ENCODE peak calls at places on chromosome 17, in eight cellular contexts. N, S, I, V, O, B, Z and J are unnamed samples.

GRCh38 chr17:73707358-73707757 is 63.1 kb upstream of the SDK2 start:
- DNase-seq in Z (no peak), N (no peak), I (no peak), B (no peak), O (no peak), S (no peak), V (no peak), J (no peak)

GRCh38 chr17:13474073-13474800 is 127.5 kb downstream of the HS3ST3A1 start:
- DNase-seq in O (no peak), B (no peak), I (no peak), V (no peak), N (no peak), Z (no peak), S (no peak), J (no peak)

GRCh38 chr17:422196-422930 is 69.8 kb upstream of the RPH3AL start:
- DNase-seq in O (no peak), B (no peak), Z (no peak), I (no peak), V (no peak), S (no peak), N (no peak), J (peak)

GRCh38 chr17:11238710-11239109 is 2.3 kb upstream of the SHISA6 start:
- DNase-seq in V (no peak), N (no peak), I (no peak), B (no peak), O (no peak), S (no peak), Z (no peak), J (no peak)

GRCh38 chr17:80108321-80108971 is 7.1 kb downstream of the GAA start:
- DNase-seq in I (peak), O (no peak), Z (peak), V (no peak), N (no peak), S (no peak), B (peak), J (no peak)

GRCh38 chr17:65102788-65103187 is 34.4 kb upstream of the RGS9 start:
- DNase-seq in N (peak), V (no peak), S (no peak), B (no peak), I (no peak), O (no peak), Z (no peak), J (no peak)

GRCh38 chr17:76714822-76715461 is 4.2 kb upstream of the MXRA7 start:
- DNase-seq in B (peak), N (peak), V (no peak), I (peak), Z (no peak), S (peak), O (peak), J (peak)

GRCh38 chr17:57577751-57578607 is 167.1 kb downstream of the CCDC182 start:
- DNase-seq in V (peak), N (peak), B (no peak), S (no peak), I (no peak), Z (no peak), O (no peak), J (no peak)

GRCh38 chr17:6996256-6997111 is 635 bp downstream of the ALOX12 start:
- DNase-seq in I (no peak), S (no peak), Z (no peak), N (no peak), O (no peak), B (no peak), V (no peak), J (peak)

GRCh38 chr17:5380491-5381135 is 38.8 kb downstream of the NUP88 start:
- DNase-seq in S (no peak), V (no peak), N (no peak), O (no peak), B (no peak), I (no peak), Z (no peak), J (no peak)

GRCh38 chr17:57466042-57466471 is 209.7 kb downstream of the MSI2 start:
- DNase-seq in V (no peak), I (no peak), Z (no peak), O (no peak), S (no peak), N (no peak), B (peak), J (peak)

GRCh38 chr17:32350662-32351418 is 883 bp downstream of the ZNF207 start:
- DNase-seq in N (no peak), B (no peak), Z (no peak), O (peak), S (peak), V (peak), I (no peak), J (peak)

GRCh38 chr17:182164-182751 is 808 bp upstream of the DOC2B start:
- DNase-seq in Z (peak), O (no peak), S (peak), V (peak), I (no peak), N (no peak), B (no peak), J (peak)

GRCh38 chr17:82655038-82655479 is 6.8 kb upstream of the WDR45B start:
- DNase-seq in V (no peak), Z (no peak), N (no peak), I (no peak), S (peak), B (no peak), O (peak), J (no peak)

GRCh38 chr17:58641937-58642336 is 49.9 kb downstream of the TEX14 start:
- DNase-seq in V (no peak), Z (no peak), N (no peak), B (no peak), O (no peak), S (no peak), I (no peak), J (no peak)

GRCh38 chr17:66915204-66915611 is 49.3 kb upstream of the CACNG4 start:
- DNase-seq in N (no peak), S (peak), Z (peak), V (peak), O (peak), I (no peak), B (peak), J (peak)
- TF ChIP-seq CTCF in N (no peak), S (peak), Z (peak), V (peak), O (peak), I (peak), B (no peak), J (peak)

DNA sequence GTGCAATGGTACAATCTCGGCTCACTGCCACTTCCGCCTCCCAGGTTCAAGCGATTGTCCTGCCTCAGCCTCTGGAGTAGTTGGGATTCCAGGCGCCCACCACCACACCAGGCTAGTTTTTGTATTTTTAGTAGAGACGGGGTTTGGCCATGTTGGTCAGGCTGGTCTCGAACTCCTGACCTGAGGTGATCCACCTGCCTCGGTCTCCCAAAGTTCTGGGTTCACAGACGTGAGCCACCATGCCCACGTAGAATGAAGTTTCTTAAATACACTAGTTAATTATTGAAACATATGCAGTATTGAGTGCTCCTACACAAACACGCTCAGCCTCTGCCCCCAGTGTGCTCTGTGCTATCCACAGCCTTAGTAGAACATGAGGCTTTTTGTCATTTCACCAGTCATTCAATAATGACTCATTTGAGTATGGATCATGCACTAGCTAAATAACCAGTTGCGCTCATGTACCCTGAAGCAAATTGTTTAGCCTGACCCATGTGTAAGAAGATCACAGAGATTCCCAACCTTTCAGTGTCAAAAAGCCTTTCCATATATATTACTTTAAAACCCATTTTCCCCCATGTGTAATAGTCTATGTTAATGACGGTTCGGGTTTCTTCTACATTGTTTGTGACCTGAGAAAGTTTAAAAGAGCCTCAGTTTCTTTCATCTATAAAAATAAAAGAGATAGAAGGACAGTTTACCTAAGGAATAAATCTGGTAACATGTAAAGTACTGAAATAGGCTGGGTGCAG is 49.7 kb downstream of the TUBD1 start:
- DNase-seq in O (peak), I (no peak), S (peak), V (peak), N (peak), Z (peak), B (no peak), J (peak)
- H3K4me3 ChIP-seq in O (peak), I (no peak), S (no peak), V (no peak), N (no peak), Z (peak), B (no peak), J (no peak)

GRCh38 chr17:34254651-34255380 is at the start of gene CCL2:
- DNase-seq in I (peak), B (no peak), S (peak), Z (no peak), O (peak), N (peak), V (no peak), J (peak)
- TF ChIP-seq POLR2AphosphoS5 in I (no peak), B (peak), S (peak), Z (no peak), O (peak), N (peak), V (no peak), J (no peak)

DNA sequence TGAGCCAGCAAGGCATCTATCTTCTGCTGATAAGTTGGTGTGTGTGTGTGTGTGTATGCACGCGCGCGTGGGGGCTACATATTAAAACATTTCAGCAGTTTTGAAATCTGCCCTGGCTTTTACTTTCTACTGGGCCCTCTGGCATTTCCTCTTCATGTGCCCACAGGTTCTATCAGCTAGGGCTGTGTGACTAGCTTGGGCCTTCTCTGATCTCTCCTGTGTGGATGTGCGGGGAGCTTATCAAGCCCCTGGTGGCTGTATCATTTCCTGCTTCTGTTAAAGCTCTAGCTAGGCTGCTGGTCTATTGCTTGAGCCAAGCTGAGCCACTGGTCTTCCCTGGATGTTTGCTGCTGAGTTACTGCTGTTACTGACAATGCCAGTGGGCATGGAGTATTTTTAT is 132.5 kb downstream of the AATF start:
- DNase-seq in N (no peak), O (no peak), B (no peak), Z (no peak), S (no peak), V (no peak), I (no peak), J (peak)
- TF ChIP-seq CTCF in N (no peak), O (no peak), B (no peak), Z (no peak), S (no peak), V (no peak), I (no peak), J (peak)

DNA sequence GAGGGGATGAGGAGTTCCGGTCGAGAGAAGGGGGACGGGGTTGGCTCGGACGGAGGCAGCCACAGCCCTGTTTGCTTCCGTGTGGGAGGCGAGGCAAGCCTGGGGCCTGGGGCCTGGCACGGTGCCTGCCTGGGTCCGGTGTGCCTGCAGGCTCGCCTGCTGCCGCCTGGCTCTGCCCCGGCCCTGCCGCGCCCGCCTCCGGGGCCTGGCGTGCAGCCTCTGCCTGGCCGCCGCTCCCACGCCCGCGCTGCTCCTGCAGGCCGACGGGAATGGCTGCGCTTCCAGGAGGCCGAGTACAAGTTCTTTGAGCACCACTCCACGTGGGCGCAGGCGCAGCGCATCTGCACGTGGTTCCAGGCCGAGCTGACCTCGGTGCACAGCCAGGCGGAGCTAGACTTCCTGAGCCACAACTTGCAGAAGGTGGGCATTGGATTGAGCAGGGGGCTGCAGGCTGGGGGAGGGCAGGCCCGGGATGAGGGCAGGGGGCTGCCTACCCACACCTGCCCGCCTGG is 53.1 kb downstream of the MRC2 start:
- DNase-seq in Z (no peak), N (peak), S (peak), B (peak), O (peak), I (no peak), V (no peak), J (no peak)
- H3K4me3 ChIP-seq in Z (peak), N (no peak), S (no peak), B (no peak), O (no peak), I (no peak), V (no peak), J (no peak)

GRCh38 chr17:47902039-47902744 is 6.2 kb downstream of the SP2 start:
- DNase-seq in I (no peak), O (no peak), N (no peak), Z (peak), V (no peak), S (no peak), B (no peak), J (peak)

GRCh38 chr17:47901423-47901822 is 5.4 kb downstream of the SP2 start:
- DNase-seq in O (no peak), V (no peak), B (no peak), Z (no peak), N (no peak), S (no peak), I (no peak), J (no peak)

GRCh38 chr17:47898246-47898645 is 2.2 kb downstream of the SP2 start:
- DNase-seq in Z (no peak), B (no peak), S (no peak), N (no peak), V (no peak), I (no peak), O (no peak), J (no peak)

GRCh38 chr17:47897561-47897960 is 1.5 kb downstream of the SP2 start:
- DNase-seq in B (no peak), O (no peak), V (no peak), I (no peak), S (no peak), N (no peak), Z (no peak), J (no peak)

DNA sequence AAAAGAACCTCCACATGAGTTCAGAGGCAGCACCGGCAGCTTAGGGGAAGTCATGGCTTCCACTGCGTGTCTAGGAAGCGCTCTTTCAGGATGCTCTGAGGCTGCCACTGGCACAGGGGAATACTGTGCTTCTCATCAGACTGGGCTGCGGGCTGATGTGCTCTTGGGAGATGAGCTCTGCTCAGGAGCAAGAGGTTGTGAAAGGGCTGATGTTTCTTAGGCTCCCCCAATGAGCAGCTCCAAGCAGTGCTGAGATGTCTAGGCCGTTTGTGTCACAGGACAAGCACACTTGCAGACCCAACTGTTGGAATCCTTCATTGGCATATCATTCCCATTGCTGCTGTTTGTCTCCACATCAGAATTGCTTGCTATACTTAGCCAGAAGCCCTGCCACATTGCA is 3.6 kb downstream of the SP2 start:
- DNase-seq in O (no peak), Z (no peak), V (no peak), I (no peak), N (no peak), B (no peak), S (no peak), J (no peak)
- TF ChIP-seq POLR2AphosphoS5 in O (no peak), Z (no peak), V (no peak), I (no peak), N (no peak), B (no peak), S (no peak), J (no peak)

DNA sequence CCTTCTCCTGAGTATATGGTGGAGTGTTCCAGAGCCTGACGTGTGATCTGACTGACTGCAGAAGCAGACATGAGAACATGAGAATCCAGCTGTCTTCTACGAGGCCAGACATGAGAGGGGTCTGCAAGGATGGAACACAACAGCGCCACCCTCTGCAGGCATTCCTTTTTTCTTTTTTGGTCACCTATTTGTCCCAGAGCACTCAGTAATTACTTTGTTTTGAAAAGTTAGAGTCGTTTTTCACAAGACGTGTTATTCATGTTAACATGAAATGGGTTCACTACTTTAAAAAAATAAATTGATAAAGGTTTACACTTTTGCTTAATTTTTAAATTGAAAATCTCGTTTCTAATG is 43.8 kb upstream of the ATP2A3 start:
- DNase-seq in S (no peak), B (no peak), I (no peak), Z (no peak), O (no peak), V (no peak), N (peak), J (peak)
- TF ChIP-seq CTCF in S (no peak), B (no peak), I (no peak), Z (no peak), O (no peak), V (no peak), N (no peak), J (peak)

GRCh38 chr17:48542956-48543853 is 1.7 kb downstream of the HOXB2 start:
- DNase-seq in V (no peak), N (peak), O (peak), I (no peak), S (no peak), B (no peak), Z (peak), J (peak)
- H3K4me3 ChIP-seq in V (no peak), N (peak), O (peak), I (peak), S (peak), B (peak), Z (peak), J (peak)

GRCh38 chr17:40014375-40014980 is 762 bp upstream of the CSF3 start:
- DNase-seq in N (peak), I (no peak), S (no peak), Z (no peak), B (no peak), V (peak), O (no peak), J (no peak)
- TF ChIP-seq POLR2AphosphoS5 in N (no peak), I (no peak), S (no peak), Z (no peak), B (no peak), V (no peak), O (no peak), J (no peak)

DNA sequence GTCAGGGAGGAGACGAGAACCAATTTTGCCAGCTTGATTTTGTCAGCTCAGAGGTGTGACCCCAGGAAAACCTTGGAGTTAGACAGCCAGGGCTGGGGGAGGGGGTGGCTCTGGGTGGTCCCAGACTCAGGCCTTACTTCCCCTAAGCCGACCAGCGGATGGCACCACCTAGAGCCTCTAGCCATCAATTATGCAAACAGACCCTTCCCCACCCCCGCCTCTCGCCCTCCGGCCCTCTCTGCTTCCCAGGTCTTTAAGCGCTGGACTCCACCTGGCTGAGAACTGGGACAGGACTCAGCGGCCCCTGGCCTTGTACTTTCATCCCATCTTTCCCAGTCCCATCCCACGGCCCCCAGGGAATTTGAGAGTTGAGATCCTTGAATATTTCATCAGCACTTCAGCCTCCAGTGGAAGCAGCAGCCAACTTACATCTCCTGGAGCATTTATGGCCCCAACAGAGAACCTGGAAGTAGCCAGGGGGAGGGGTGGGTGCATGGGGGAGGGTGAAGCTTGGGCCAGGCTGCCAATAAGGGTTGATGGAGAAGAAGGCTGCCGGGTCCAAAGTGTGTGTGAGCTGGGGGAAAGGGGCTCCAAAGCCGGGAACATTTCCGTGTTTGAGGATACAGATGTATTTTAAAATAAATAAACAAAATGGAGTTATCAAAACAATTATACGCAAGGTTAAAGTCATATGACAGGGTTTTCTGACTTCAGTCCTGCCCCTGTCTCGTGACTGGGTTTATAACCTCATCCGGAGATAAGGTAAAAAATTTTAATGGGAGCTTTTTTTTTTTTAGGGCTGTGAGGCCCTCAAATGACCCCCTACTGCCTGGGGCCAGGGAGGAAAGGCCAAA is 7.5 kb upstream of the JUP start:
- DNase-seq in S (no peak), Z (no peak), O (no peak), I (no peak), B (no peak), V (peak), N (no peak), J (peak)
- TF ChIP-seq CTCF in S (no peak), Z (no peak), O (no peak), I (no peak), B (no peak), V (peak), N (no peak), J (peak)